ENCODE peak calls at places on chromosomes 3 and 15, in ten cellular contexts. P is amniotic stem cell; O is cardiac fibroblast; M is H7; G is activated CD4-positive, alpha-beta T cell treated with anti-CD3 and anti-CD28 coated beads, Interleukin-2, amount 50 U/mL, for 1 hour; E is NCI-H460; C is H54; Y is fibroblast of mammary gland; W is AG10803; J is T-helper 2 cell. B is an unnamed sample.

GRCh38 chr15:91021516-91022074 is 799 bp downstream of the VPS33B start:
- DNase-seq in O (peak; percentile 10), W (peak; percentile 24), E (peak; percentile 7), P (no peak), C (no peak), Y (peak; percentile 41), M (no peak), G (no peak), J (no peak), B (peak; percentile 61)

GRCh38 chr3:71442648-71443047 is 140.9 kb downstream of the FOXP1 start:
- DNase-seq in P (no peak), E (no peak), M (no peak), C (no peak), G (no peak), O (no peak), Y (no peak), W (no peak), J (no peak), B (no peak)

GRCh38 chr15:75597667-75598341 is 18.7 kb upstream of the PTPN9 start:
- DNase-seq in G (peak; percentile 38), Y (peak; percentile 30), M (peak; percentile 58), C (no peak), J (no peak), W (no peak), O (peak; percentile 37), E (no peak), P (no peak), B (no peak)

GRCh38 chr3:38257583-38257982 is 8.0 kb upstream of the SLC22A13 start:
- DNase-seq in E (no peak), P (no peak), J (no peak), G (no peak), O (peak; percentile 16), M (no peak), W (no peak), Y (peak; percentile 8), C (no peak), B (no peak)

GRCh38 chr15:67915374-67916050 is 75.7 kb upstream of the RNU6-1 start:
- DNase-seq in J (no peak), Y (no peak), M (no peak), G (no peak), O (peak; percentile 42), C (no peak), W (no peak), E (peak; percentile 13), P (no peak), B (no peak)

GRCh38 chr3:99532246-99532645 is 106.1 kb upstream of the COL8A1 start:
- DNase-seq in M (peak; percentile 21), E (peak; percentile 87), W (peak; percentile 80), Y (peak; percentile 79), C (peak; percentile 38), G (no peak), O (peak; percentile 88), P (peak; percentile 27), J (no peak), B (peak; percentile 8)

GRCh38 chr3:61560452-61561373 is 658 bp upstream of the PTPRG start:
- DNase-seq in W (peak; percentile 85), E (peak; percentile 57), G (no peak), O (peak; percentile 91), J (no peak), Y (peak; percentile 79), C (peak; percentile 81), P (peak; percentile 66), M (peak; percentile 88), B (peak; percentile 68)

GRCh38 chr15:73631915-73632669 is 1.1 kb downstream of the NPTN start:
- DNase-seq in J (no peak), C (no peak), G (no peak), Y (peak; percentile 53), E (no peak), M (peak; percentile 70), P (no peak), O (peak; percentile 78), W (peak; percentile 57), B (peak; percentile 54)

GRCh38 chr3:188518835-188519452 is 365.0 kb downstream of the LPP start:
- DNase-seq in G (no peak), M (no peak), P (no peak), O (no peak), Y (peak; percentile 20), E (no peak), W (no peak), C (no peak), J (no peak), B (no peak)

GRCh38 chr15:26967719-26968269 is 3.2 kb upstream of the GABRG3 start:
- DNase-seq in G (no peak), C (no peak), M (peak; percentile 88), E (no peak), Y (no peak), W (peak; percentile 24), J (no peak), O (no peak), P (no peak), B (peak; percentile 90)

GRCh38 chr3:151315136-151315535 is 1.5 kb downstream of the GPR87 start:
- DNase-seq in G (no peak), M (no peak), J (no peak), Y (peak; percentile 66), P (no peak), E (no peak), O (peak; percentile 73), W (peak; percentile 35), C (no peak), B (no peak)

GRCh38 chr3:178585439-178585838 is 49.2 kb downstream of the KCNMB2 start:
- DNase-seq in C (no peak), G (no peak), P (no peak), E (no peak), M (no peak), Y (no peak), O (no peak), W (no peak), J (no peak), B (peak; percentile 6)

GRCh38 chr15:99084965-99085364 is 19.9 kb upstream of the SYNM start:
- DNase-seq in E (no peak), O (no peak), W (no peak), Y (no peak), M (no peak), J (no peak), P (no peak), C (no peak), G (no peak), B (no peak)

GRCh38 chr3:129845956-129846355 is 47.6 kb downstream of the TMCC1 start:
- DNase-seq in M (no peak), W (peak; percentile 9), E (no peak), J (no peak), O (peak; percentile 39), Y (peak; percentile 16), P (no peak), C (no peak), G (no peak), B (no peak)

GRCh38 chr3:122694966-122695365 is 14.3 kb downstream of the PARP14 start:
- DNase-seq in E (no peak), J (no peak), Y (no peak), G (no peak), C (no peak), O (no peak), M (no peak), P (no peak), W (no peak), B (no peak)

GRCh38 chr15:51629612-51630011 is 7.0 kb upstream of the DMXL2 start:
- DNase-seq in O (peak; percentile 60), M (no peak), C (no peak), Y (peak; percentile 42), P (no peak), J (no peak), G (no peak), E (no peak), W (peak; percentile 31), B (no peak)

GRCh38 chr3:3906171-3906570 is 106.9 kb downstream of the LRRN1 start:
- DNase-seq in Y (no peak), E (no peak), P (no peak), O (no peak), J (no peak), M (no peak), C (no peak), G (no peak), W (no peak), B (no peak)

GRCh38 chr3:88180398-88180999 is 30.7 kb downstream of the C3orf38 start:
- DNase-seq in O (peak; percentile 71), G (peak; percentile 3), P (no peak), M (no peak), Y (peak; percentile 61), C (no peak), E (peak; percentile 38), W (peak; percentile 54), J (no peak), B (peak; percentile 7)

GRCh38 chr15:88470625-88471372 is 3.3 kb downstream of the MRPS11 start:
- DNase-seq in P (no peak), O (no peak), J (no peak), W (no peak), Y (no peak), M (no peak), C (no peak), G (no peak), E (no peak), B (no peak)

GRCh38 chr15:93088981-93089854 is at the start of gene RGMA:
- DNase-seq in G (no peak), O (no peak), M (peak; percentile 97), P (no peak), Y (no peak), C (no peak), E (no peak), J (no peak), W (no peak), B (peak; percentile 85)

GRCh38 chr15:95655089-95655488 is 675.4 kb upstream of the NR2F2 start:
- DNase-seq in C (no peak), G (no peak), P (no peak), W (no peak), O (no peak), M (no peak), Y (no peak), J (no peak), E (no peak), B (no peak)

GRCh38 chr3:28915711-28916481 is 365.0 kb upstream of the RBMS3 start:
- DNase-seq in E (peak; percentile 90), P (no peak), C (no peak), G (no peak), W (peak; percentile 39), Y (peak; percentile 81), J (no peak), M (peak; percentile 16), O (peak; percentile 80), B (peak; percentile 36)

GRCh38 chr3:22399566-22399965 is 648.6 kb upstream of the ZNF385D start:
- DNase-seq in G (no peak), E (no peak), C (no peak), Y (peak; percentile 89), W (peak; percentile 51), J (no peak), O (no peak), M (no peak), P (no peak), B (no peak)

GRCh38 chr3:127064391-127065137 is 81.6 kb downstream of the PLXNA1 start:
- DNase-seq in P (no peak), G (no peak), C (peak; percentile 66), O (peak; percentile 18), Y (peak; percentile 84), W (peak; percentile 78), E (no peak), M (no peak), J (no peak), B (no peak)

GRCh38 chr3:46395210-46395661 is 11.6 kb downstream of the CCR5AS start:
- DNase-seq in P (no peak), Y (no peak), G (no peak), W (no peak), O (peak; percentile 23), J (no peak), M (peak; percentile 44), C (no peak), E (no peak), B (no peak)

GRCh38 chr15:80176443-80176842 is 23.6 kb downstream of the FAH start:
- DNase-seq in M (no peak), O (no peak), Y (no peak), C (no peak), E (no peak), G (no peak), P (no peak), J (no peak), W (no peak), B (no peak)

GRCh38 chr3:181711325-181712135 is at the start of gene SOX2:
- DNase-seq in M (peak; percentile 99), C (peak; percentile 85), J (peak; percentile 24), O (peak; percentile 39), G (no peak), W (peak; percentile 17), E (peak; percentile 43), P (no peak), Y (peak; percentile 21), B (peak; percentile 98)

GRCh38 chr3:189981668-189982067 is 139.0 kb downstream of the P3H2 start:
- DNase-seq in M (no peak), G (no peak), J (no peak), Y (peak; percentile 95), W (peak; percentile 99), O (peak; percentile 95), P (peak; percentile 32), E (no peak), C (peak; percentile 44), B (no peak)